ENCODE peak calls at places on chromosome 2, in seven cellular contexts. F, W, E, M, T, Q and X are unnamed samples.

GRCh38 chr2:201070966-201071304 is 536 bp downstream of the HYCC2 start:
- DNase-seq in F (peak; percentile 3), W (no peak), M (peak; percentile 13), T (no peak), Q (no peak), E (no peak), X (no peak)

GRCh38 chr2:148814143-148814852 is 60.7 kb upstream of the KIF5C start:
- DNase-seq in T (no peak), Q (no peak), W (no peak), M (peak; percentile 33), F (no peak), E (no peak), X (no peak)

GRCh38 chr2:177289824-177290632 is 25.5 kb upstream of the NFE2L2 start:
- DNase-seq in F (no peak), W (no peak), T (no peak), M (no peak), E (no peak), Q (no peak), X (no peak)

GRCh38 chr2:96856776-96857673 is 791 bp downstream of the ANKRD39 start:
- DNase-seq in W (no peak), F (peak; percentile 44), E (no peak), Q (peak; percentile 27), T (no peak), M (no peak), X (peak; percentile 28)

GRCh38 chr2:19819097-19820065 is 82.4 kb downstream of the TTC32 start:
- DNase-seq in M (peak; percentile 92), T (no peak), Q (no peak), F (no peak), E (no peak), W (no peak), X (no peak)

GRCh38 chr2:202344178-202344577 is 31.9 kb upstream of the BMPR2 start:
- DNase-seq in Q (no peak), F (no peak), W (no peak), E (no peak), M (no peak), T (no peak), X (no peak)

GRCh38 chr2:144583362-144583692 is 63.4 kb upstream of the ZEB2 start:
- DNase-seq in M (no peak), Q (no peak), T (no peak), W (no peak), E (no peak), F (no peak), X (no peak)

GRCh38 chr2:187768995-187769394 is 214.8 kb upstream of the TFPI start:
- DNase-seq in E (no peak), Q (no peak), M (no peak), F (no peak), W (no peak), T (no peak), X (no peak)

GRCh38 chr2:102703748-102704147 is 58.1 kb upstream of the TMEM182 start:
- DNase-seq in M (peak; percentile 19), Q (no peak), T (peak; percentile 39), W (no peak), F (peak; percentile 31), E (no peak), X (no peak)

GRCh38 chr2:106124126-106124756 is 69.9 kb downstream of the UXS1 start:
- DNase-seq in F (no peak), Q (no peak), T (no peak), M (no peak), W (no peak), E (no peak), X (no peak)

GRCh38 chr2:45532171-45532570 is 78.9 kb downstream of the SRBD1 start:
- DNase-seq in F (no peak), E (no peak), M (no peak), Q (no peak), W (no peak), T (no peak), X (no peak)

GRCh38 chr2:222864296-222864695 is 3.5 kb downstream of the ACSL3 start:
- DNase-seq in W (no peak), F (peak; percentile 42), Q (no peak), T (no peak), E (no peak), M (peak; percentile 77), X (no peak)

GRCh38 chr2:38722271-38723115 is 28.7 kb downstream of the SRSF7 start:
- DNase-seq in Q (no peak), T (no peak), M (no peak), W (no peak), E (no peak), F (no peak), X (no peak)

GRCh38 chr2:172211507-172211906 is 108.8 kb upstream of the DLX2 start:
- DNase-seq in F (no peak), M (peak; percentile 43), Q (no peak), W (no peak), T (no peak), E (no peak), X (no peak)

GRCh38 chr2:28338046-28338753 is 54.5 kb upstream of the FOSL2 start:
- DNase-seq in M (peak; percentile 98), E (no peak), T (no peak), W (peak; percentile 61), F (peak; percentile 66), Q (no peak), X (no peak)

GRCh38 chr2:195651041-195651440 is 6.0 kb upstream of the SLC39A10 start:
- DNase-seq in E (no peak), W (no peak), Q (no peak), F (no peak), T (no peak), M (no peak), X (no peak)

GRCh38 chr2:45009928-45010705 is 865 bp upstream of the SIX2 start:
- DNase-seq in E (no peak), M (peak; percentile 30), Q (no peak), F (peak; percentile 81), T (no peak), W (peak; percentile 80), X (peak; percentile 27)

GRCh38 chr2:188665196-188665595 is 309.0 kb upstream of the COL3A1 start:
- DNase-seq in T (no peak), E (no peak), M (peak; percentile 61), W (no peak), F (no peak), Q (no peak), X (no peak)

GRCh38 chr2:188512456-188512855 is 220.8 kb downstream of the GULP1 start:
- DNase-seq in W (no peak), T (no peak), F (peak; percentile 40), E (no peak), Q (no peak), M (peak; percentile 66), X (peak; percentile 55)

GRCh38 chr2:96374211-96374951 is 38.8 kb downstream of the NCAPH start:
- DNase-seq in W (peak; percentile 25), Q (no peak), F (no peak), T (no peak), E (no peak), M (no peak), X (peak; percentile 63)

GRCh38 chr2:74742486-74742885 is 88.4 kb downstream of the SEMA4F start:
- DNase-seq in F (no peak), Q (no peak), T (no peak), W (no peak), M (no peak), E (no peak), X (no peak)

GRCh38 chr2:11716689-11717321 is 29.6 kb upstream of the LPIN1 start:
- DNase-seq in E (no peak), Q (no peak), W (no peak), F (no peak), T (no peak), M (peak; percentile 71), X (no peak)

GRCh38 chr2:201621293-201621999 is 21.9 kb downstream of the TMEM237 start:
- DNase-seq in Q (no peak), W (no peak), M (no peak), T (no peak), F (no peak), E (no peak), X (no peak)

GRCh38 chr2:160388464-160389263 is 104.9 kb downstream of the RBMS1 start:
- DNase-seq in M (peak; percentile 61), Q (no peak), F (peak; percentile 48), W (no peak), E (no peak), T (no peak), X (no peak)

GRCh38 chr2:36456227-36456788 is 100.7 kb downstream of the CRIM1 start:
- DNase-seq in E (no peak), T (no peak), F (peak; percentile 7), W (peak; percentile 78), M (peak; percentile 73), Q (no peak), X (no peak)